ENCODE peak calls at places on chromosomes 2 and 18, in five cellular contexts. K is Kasumi-1, S is fibroblast of lung, X is H4, H is GDM1. R is an unnamed sample.

GRCh38 chr2:145258903-145259579 is 739.1 kb upstream of the ZEB2 start:
- DNase-seq in H (peak), S (no peak), K (peak), X (peak), R (no peak)

GRCh38 chr18:79805211-79805862 is 7.6 kb downstream of the KCNG2 start:
- DNase-seq in K (no peak), H (no peak), X (no peak), S (no peak), R (no peak)

GRCh38 chr2:162579169-162579568 is 235.2 kb downstream of the GCA start:
- DNase-seq in K (no peak), S (no peak), X (no peak), H (no peak), R (peak)

GRCh38 chr2:240392084-240392947 is 43.1 kb upstream of the GPC1 start:
- DNase-seq in S (no peak), X (no peak), H (no peak), K (no peak), R (no peak)

GRCh38 chr2:44708646-44709000 is 232.9 kb upstream of the SIX3 start:
- DNase-seq in X (no peak), K (no peak), S (no peak), H (no peak), R (no peak)

GRCh38 chr2:4678937-4679336 is 975.6 kb downstream of the DCDC2C start:
- DNase-seq in X (no peak), S (no peak), K (no peak), H (no peak), R (no peak)

GRCh38 chr18:63137999-63138448 is 181.5 kb downstream of the BCL2 start:
- DNase-seq in K (peak), H (peak), S (no peak), X (no peak), R (no peak)

GRCh38 chr2:191927319-191927867 is 80.5 kb upstream of the CAVIN2 start:
- DNase-seq in X (peak), S (peak), K (no peak), H (no peak), R (peak)

GRCh38 chr2:238947243-238947760 is 99.4 kb downstream of the TWIST2 start:
- DNase-seq in K (no peak), H (no peak), X (no peak), S (no peak), R (no peak)

GRCh38 chr2:54313147-54313546 is 57.1 kb upstream of the TSPYL6 start:
- DNase-seq in S (no peak), X (no peak), K (no peak), H (no peak), R (no peak)

GRCh38 chr2:70009776-70010175 is 48.3 kb upstream of the ASPRV1 start:
- DNase-seq in K (no peak), S (no peak), X (no peak), H (no peak), R (no peak)

GRCh38 chr2:69612707-69613106 is 30.8 kb downstream of the AAK1 start:
- DNase-seq in X (no peak), K (no peak), S (no peak), H (no peak), R (no peak)

GRCh38 chr2:213015387-213016165 is 135.8 kb downstream of the IKZF2 start:
- DNase-seq in H (no peak), X (no peak), K (no peak), S (no peak), R (no peak)

GRCh38 chr18:54052259-54052658 is 172.2 kb downstream of the MBD2 start:
- DNase-seq in S (no peak), H (no peak), X (no peak), K (no peak), R (no peak)

R was measured in HCEC 1CT.